ENCODE peak calls at places on chromosome 14, in four cellular contexts. G is brain microvascular endothelial cell, M is pancreas, C is WERI-Rb-1. V is an unnamed sample.

GRCh38 chr14:50882932-50883826 is 11.3 kb downstream of the ABHD12B start:
- DNase-seq in G (no peak), C (no peak), M (no peak), V (no peak)

GRCh38 chr14:71703477-71703876 is 228.8 kb upstream of the RGS6 start:
- DNase-seq in G (no peak), M (no peak), C (peak; percentile 38), V (no peak)

GRCh38 chr14:97280526-97280925 is 483.3 kb downstream of the VRK1 start:
- DNase-seq in C (no peak), M (no peak), G (no peak), V (no peak)

GRCh38 chr14:60723218-60724079 is 702 bp downstream of the SIX4 start:
- DNase-seq in M (peak; percentile 52), C (peak; percentile 57), G (peak; percentile 52), V (no peak)

GRCh38 chr14:99136401-99136800 is 135.6 kb downstream of the BCL11B start:
- DNase-seq in G (no peak), M (peak; percentile 4), C (no peak), V (no peak)

GRCh38 chr14:23055621-23056256 is 1.6 kb downstream of the CDH24 start:
- DNase-seq in G (no peak), C (no peak), M (no peak), V (peak; percentile 26)

GRCh38 chr14:54000341-54000811 is 43.8 kb upstream of the BMP4 start:
- DNase-seq in C (no peak), M (no peak), G (peak; percentile 62), V (no peak)

GRCh38 chr14:44833376-44833775 is 128.4 kb downstream of the KLHL28 start:
- DNase-seq in C (no peak), G (no peak), M (no peak), V (no peak)

GRCh38 chr14:94386085-94387031 is 2.0 kb downstream of the SERPINA1 start:
- DNase-seq in G (no peak), M (no peak), C (no peak), V (no peak)

GRCh38 chr14:89941830-89942377 is 12.6 kb downstream of the EFCAB11 start:
- DNase-seq in C (no peak), G (no peak), M (no peak), V (no peak)

GRCh38 chr14:78835909-78836308 is 665.7 kb downstream of the NRXN3 start:
- DNase-seq in M (no peak), G (no peak), C (no peak), V (no peak)

GRCh38 chr14:78840898-78841297 is 670.7 kb downstream of the NRXN3 start:
- DNase-seq in M (no peak), C (no peak), G (no peak), V (no peak)

GRCh38 chr14:78835052-78835451 is 664.9 kb downstream of the NRXN3 start:
- DNase-seq in C (peak; percentile 90), G (no peak), M (no peak), V (peak; percentile 35)

DNA sequence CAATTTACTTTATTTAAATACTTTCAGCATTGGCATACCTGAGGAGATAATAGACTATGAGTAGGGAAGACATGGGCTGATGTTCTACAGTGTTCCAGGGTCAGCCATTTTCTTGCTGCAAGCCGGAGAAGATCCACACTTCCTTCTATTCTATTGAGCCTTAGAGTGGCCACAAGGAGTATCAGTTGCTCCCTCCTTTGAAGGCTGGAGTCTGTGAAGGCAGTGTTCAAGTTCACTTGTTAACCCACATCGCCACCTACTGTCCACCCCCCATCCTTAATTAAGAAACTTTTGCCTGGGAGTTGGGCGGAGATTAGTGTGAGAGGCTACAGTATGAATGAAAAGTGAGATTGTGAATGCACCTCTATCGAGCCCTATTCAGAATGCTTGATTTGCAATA is 666.6 kb downstream of the NRXN3 start:
- DNase-seq in C (peak; percentile 90), M (peak; percentile 50), G (peak; percentile 51), V (peak; percentile 54)
- TF ChIP-seq CTCF in C (peak; percentile 70), M (no peak), G (peak; percentile 73), V (peak; percentile 72)

DNA sequence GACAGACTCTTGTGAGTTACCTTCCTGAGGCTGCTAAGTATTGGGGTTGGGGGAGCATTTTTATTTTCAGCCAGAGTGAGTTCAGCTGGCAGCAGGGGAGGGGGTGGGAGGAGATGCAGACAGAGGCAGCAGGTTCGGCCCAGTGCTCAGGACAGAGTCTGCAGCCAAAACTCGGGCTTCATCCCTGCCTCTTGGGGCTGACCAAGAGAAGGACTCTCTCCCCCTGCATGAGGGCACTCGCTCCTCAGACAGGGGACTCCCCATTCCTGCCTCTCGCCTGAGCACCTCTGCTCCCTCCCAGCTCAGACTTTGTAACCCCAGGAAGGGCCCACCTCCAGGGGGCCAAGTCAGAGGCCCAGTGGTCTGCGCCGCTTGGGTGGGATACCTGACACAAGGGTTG is 1.1 kb upstream of the AKT1 start:
- DNase-seq in M (no peak), C (no peak), G (no peak), V (no peak)
- H3K4me3 ChIP-seq in M (no peak overlapping the region), C (no peak overlapping the region), G (no peak overlapping the region), V (no peak overlapping the region)

GRCh38 chr14:77721437-77721836 is 13.5 kb downstream of the SLIRP start:
- DNase-seq in G (no peak), C (no peak), M (no peak), V (no peak)

GRCh38 chr14:77722301-77722700 is 14.4 kb downstream of the SLIRP start:
- DNase-seq in C (no peak), G (no peak), M (no peak), V (no peak)

GRCh38 chr14:77714926-77715325 is 7.0 kb downstream of the SLIRP start:
- DNase-seq in C (no peak), M (no peak), G (no peak), V (no peak)

GRCh38 chr14:77717608-77718305 is 9.9 kb downstream of the SLIRP start:
- DNase-seq in C (no peak), M (no peak), G (no peak), V (no peak)
- H3K27ac ChIP-seq in C (no peak overlapping the region), M (no peak overlapping the region), G (no peak overlapping the region), V (no peak overlapping the region)

DNA sequence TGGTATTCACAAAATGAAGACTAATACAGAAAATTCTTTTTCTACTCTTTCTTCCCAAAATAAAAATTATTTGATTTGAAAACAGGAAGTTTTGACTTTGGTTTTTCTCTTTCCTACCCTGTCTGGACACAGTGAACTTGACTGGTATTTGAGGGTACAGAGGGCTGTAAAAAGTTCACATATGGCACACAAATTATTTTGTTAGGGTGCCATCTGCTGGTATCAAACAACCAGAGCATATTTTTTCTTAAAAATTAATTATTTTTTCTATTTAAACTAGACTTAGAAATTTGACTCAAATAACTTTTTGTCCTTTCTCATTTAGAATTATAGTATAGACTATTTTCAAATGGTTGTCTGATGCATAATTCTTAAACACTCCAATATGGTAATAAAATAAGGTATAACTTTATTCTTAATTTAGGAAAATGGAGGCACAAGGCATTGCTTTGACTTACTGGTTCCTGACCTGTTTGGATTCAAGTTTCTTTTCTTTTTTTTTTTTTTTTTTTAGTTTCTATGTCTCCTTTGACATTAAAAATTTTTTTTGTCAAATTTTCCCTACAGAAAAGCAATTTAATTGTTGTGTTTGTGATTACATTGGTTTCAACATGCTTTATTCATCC is 390.6 kb downstream of the PRKD1 start:
- DNase-seq in C (no peak), G (peak; percentile 1), M (no peak), V (no peak)
- TF ChIP-seq CTCF in C (no peak), G (peak; percentile 34), M (peak; percentile 22), V (peak; percentile 40)

GRCh38 chr14:88553886-88554457 is 835 bp downstream of the PTPN21 start:
- DNase-seq in C (no peak), M (no peak), G (no peak), V (no peak)

GRCh38 chr14:88552859-88553258 is 1.9 kb downstream of the PTPN21 start:
- DNase-seq in G (no peak), C (no peak), M (no peak), V (no peak)

GRCh38 chr14:88551936-88552565 is 2.8 kb downstream of the PTPN21 start:
- DNase-seq in C (no peak), M (no peak), G (no peak), V (no peak)

GRCh38 chr14:88556581-88556980 is 1.8 kb upstream of the PTPN21 start:
- DNase-seq in C (no peak), M (no peak), G (peak; percentile 7), V (no peak)

DNA sequence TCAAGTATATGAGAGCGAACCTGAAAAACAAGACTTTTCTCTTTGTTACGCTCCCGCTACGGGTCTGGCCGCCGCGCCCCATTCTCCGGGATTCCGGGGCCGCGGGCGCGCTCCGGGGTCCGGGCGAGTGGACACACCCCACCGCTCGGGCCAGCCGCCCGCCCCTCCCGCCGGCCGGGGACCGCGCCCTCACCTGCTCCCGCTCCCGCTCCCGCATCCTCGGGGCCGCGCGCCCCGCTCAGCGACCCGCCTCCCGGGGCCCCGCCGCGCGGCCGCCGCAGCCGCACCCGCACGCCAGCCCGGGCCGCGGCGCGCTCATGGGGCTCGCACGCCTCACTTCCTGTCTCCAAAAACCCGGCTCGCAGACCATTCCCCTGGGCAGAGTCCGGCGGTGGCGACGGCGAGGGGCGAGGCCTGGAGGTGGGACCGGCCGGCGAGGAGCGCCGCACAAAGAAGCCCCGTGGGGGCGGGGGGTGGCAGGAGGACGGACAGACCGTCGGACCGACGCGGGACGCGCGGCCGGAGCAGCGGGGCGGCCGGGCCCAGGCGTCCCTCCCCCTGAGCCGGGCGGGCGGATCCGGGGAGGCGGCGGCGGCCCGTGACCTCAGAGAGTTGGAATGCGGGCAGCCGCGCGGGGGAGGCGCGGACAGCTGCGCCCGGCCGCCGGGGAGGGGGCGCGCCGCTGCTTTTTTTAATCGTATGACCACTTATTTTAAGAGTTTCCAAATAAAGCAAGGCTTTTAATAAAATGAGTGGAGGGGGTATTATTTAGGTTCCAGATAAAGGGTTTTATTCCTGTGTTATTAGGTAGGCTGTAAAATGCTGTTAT is at the start of gene PTPN21:
- DNase-seq in C (peak; percentile 61), M (peak; percentile 74), G (peak; percentile 42), V (peak; percentile 63)
- H3K4me3 ChIP-seq in C (peak within 1 kb of the TSS; percentile 84), M (peak within 1 kb of the TSS; percentile 51), G (peak within 1 kb of the TSS; percentile 78), V (peak within 1 kb of the TSS; percentile 75)

GRCh38 chr14:69132513-69133181 is 20.3 kb downstream of the DCAF5 start:
- DNase-seq in C (no peak), M (no peak), G (peak; percentile 33), V (no peak)
- H3K27ac ChIP-seq in C (no peak overlapping the region), M (no peak overlapping the region), G (peak overlapping the region; percentile 67), V (no peak overlapping the region)

GRCh38 chr14:29749327-29749726 is 178.3 kb downstream of the PRKD1 start:
- DNase-seq in C (no peak), M (no peak), G (peak; percentile 41), V (no peak)
- TF ChIP-seq CTCF in C (no peak), M (no peak), G (peak; percentile 31), V (no peak)

GRCh38 chr14:105410642-105411016 is 9.0 kb upstream of the MTA1 start:
- DNase-seq in G (no peak), M (no peak), C (no peak), V (no peak)
- H3K4me3 ChIP-seq in G (peak overlapping the region; percentile 35), M (no peak overlapping the region), C (peak overlapping the region; percentile 49), V (no peak overlapping the region)

V was measured in dorsolateral prefrontal cortex.